ENCODE peak calls at places on chromosomes 2 and 18, in four cellular contexts. One of them, this sample, is unnamed.

GRCh38 chr2:3827673-3828575 is 124.5 kb downstream of the DCDC2C start:
- DNase-seq in body of pancreas: peak; percentile 30
- DNase-seq in MM.1S: peak; percentile 8
- DNase-seq in RWPE1: peak; percentile 21
- DNase-seq in this sample: no peak

GRCh38 chr2:223576873-223577272 is 25.3 kb downstream of the SCG2 start:
- DNase-seq in MM.1S: no peak
- DNase-seq in RWPE1: peak; percentile 52
- DNase-seq in body of pancreas: no peak
- DNase-seq in this sample: peak; percentile 85

GRCh38 chr2:18047896-18048657 is 169.6 kb downstream of the KCNS3 start:
- DNase-seq in body of pancreas: no peak
- DNase-seq in RWPE1: peak; percentile 89
- DNase-seq in MM.1S: no peak
- DNase-seq in this sample: peak; percentile 65

GRCh38 chr2:157327621-157328102 is 2.0 kb upstream of the ERMN start:
- DNase-seq in body of pancreas: peak; percentile 91
- DNase-seq in MM.1S: peak; percentile 81
- DNase-seq in RWPE1: peak; percentile 72
- DNase-seq in this sample: peak; percentile 81

GRCh38 chr2:46268986-46269385 is 28.2 kb upstream of the EPAS1 start:
- DNase-seq in body of pancreas: no peak
- DNase-seq in MM.1S: no peak
- DNase-seq in RWPE1: no peak
- DNase-seq in this sample: peak; percentile 48

GRCh38 chr2:150075831-150076230 is 411.6 kb downstream of the RND3 start:
- DNase-seq in body of pancreas: no peak
- DNase-seq in RWPE1: no peak
- DNase-seq in MM.1S: no peak
- DNase-seq in this sample: peak; percentile 59

GRCh38 chr18:34995746-34996145 is 45.5 kb upstream of the MAPRE2 start:
- DNase-seq in body of pancreas: no peak
- DNase-seq in MM.1S: no peak
- DNase-seq in RWPE1: no peak
- DNase-seq in this sample: no peak

GRCh38 chr2:24725956-24726355 is 67.2 kb downstream of the PTRHD1 start:
- DNase-seq in RWPE1: no peak
- DNase-seq in MM.1S: no peak
- DNase-seq in body of pancreas: no peak
- DNase-seq in this sample: no peak

GRCh38 chr18:35703043-35703688 is 121.6 kb downstream of the GALNT1 start:
- DNase-seq in RWPE1: no peak
- DNase-seq in MM.1S: no peak
- DNase-seq in body of pancreas: no peak
- DNase-seq in this sample: no peak

GRCh38 chr2:69149631-69150215 is 136.7 kb downstream of the ANTXR1 start:
- DNase-seq in MM.1S: no peak
- DNase-seq in RWPE1: no peak
- DNase-seq in body of pancreas: no peak
- DNase-seq in this sample: peak; percentile 86

GRCh38 chr2:180222642-180223041 is 215.5 kb upstream of the CWC22 start:
- DNase-seq in RWPE1: peak; percentile 71
- DNase-seq in body of pancreas: no peak
- DNase-seq in MM.1S: no peak
- DNase-seq in this sample: peak; percentile 92

GRCh38 chr2:191933307-191934105 is 86.6 kb upstream of the CAVIN2 start:
- DNase-seq in MM.1S: peak; percentile 39
- DNase-seq in RWPE1: no peak
- DNase-seq in body of pancreas: peak; percentile 25
- DNase-seq in this sample: no peak

GRCh38 chr18:22871809-22872525 is 61.2 kb upstream of the RBBP8 start:
- DNase-seq in RWPE1: no peak
- DNase-seq in MM.1S: peak; percentile 16
- DNase-seq in body of pancreas: no peak
- DNase-seq in this sample: peak; percentile 42

GRCh38 chr2:181318504-181319280 is 138.5 kb upstream of the ITGA4 start:
- DNase-seq in body of pancreas: no peak
- DNase-seq in MM.1S: no peak
- DNase-seq in RWPE1: no peak
- DNase-seq in this sample: no peak

GRCh38 chr18:45825258-45825744 is at the start of gene SIGLEC15:
- DNase-seq in MM.1S: no peak
- DNase-seq in RWPE1: no peak
- DNase-seq in body of pancreas: no peak
- DNase-seq in this sample: no peak

GRCh38 chr2:233674314-233674713 is 2.6 kb downstream of the UGT1A9 start:
- DNase-seq in RWPE1: no peak
- DNase-seq in body of pancreas: no peak
- DNase-seq in MM.1S: no peak
- DNase-seq in this sample: no peak

GRCh38 chr2:149236413-149236812 is 94.0 kb upstream of the LYPD6 start:
- DNase-seq in MM.1S: no peak
- DNase-seq in RWPE1: no peak
- DNase-seq in body of pancreas: no peak
- DNase-seq in this sample: no peak

GRCh38 chr18:37252342-37252741 is 313.3 kb downstream of the CELF4 start:
- DNase-seq in MM.1S: no peak
- DNase-seq in body of pancreas: no peak
- DNase-seq in RWPE1: no peak
- DNase-seq in this sample: no peak

GRCh38 chr2:169734172-169734847 is 678 bp downstream of the KLHL23 start:
- DNase-seq in RWPE1: peak; percentile 27
- DNase-seq in body of pancreas: peak; percentile 58
- DNase-seq in MM.1S: no peak
- DNase-seq in this sample: no peak

GRCh38 chr2:37343537-37344434 is 644 bp upstream of the QPCT start:
- DNase-seq in body of pancreas: no peak
- DNase-seq in RWPE1: peak; percentile 31
- DNase-seq in MM.1S: peak; percentile 64
- DNase-seq in this sample: peak; percentile 62
- TF ChIP-seq CTCF in body of pancreas: no peak
- TF ChIP-seq CTCF in RWPE1: no peak
- TF ChIP-seq CTCF in MM.1S: peak; percentile 55
- TF ChIP-seq CTCF in this sample: peak; percentile 44

GRCh38 chr2:152759290-152760072 is 41.1 kb downstream of the ARL6IP6 start:
- DNase-seq in body of pancreas: no peak
- DNase-seq in MM.1S: no peak
- DNase-seq in RWPE1: no peak
- DNase-seq in this sample: no peak

DNA sequence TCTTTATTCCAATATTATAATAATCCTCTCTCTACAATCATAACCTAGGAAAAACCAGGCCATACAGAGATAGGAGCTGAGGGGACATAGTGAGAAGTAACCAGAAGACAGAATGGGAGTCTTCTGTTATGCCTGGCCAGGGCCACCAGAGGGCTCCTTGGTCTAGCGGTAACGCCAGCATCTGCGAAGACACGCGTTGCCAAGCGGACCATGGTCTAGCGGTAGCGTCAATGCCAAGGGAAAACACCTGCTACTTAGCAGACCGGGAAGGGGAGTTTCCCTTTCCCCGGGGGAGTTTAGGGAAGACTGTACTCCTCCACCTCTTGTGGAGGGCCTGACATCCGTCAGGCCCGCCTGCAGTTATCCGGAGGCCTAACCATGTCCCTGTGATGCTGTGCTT is 36.6 kb downstream of the ARL6IP6 start:
- DNase-seq in body of pancreas: peak; percentile 18
- DNase-seq in RWPE1: no peak
- DNase-seq in MM.1S: no peak
- DNase-seq in this sample: peak; percentile 10
- TF ChIP-seq CTCF in body of pancreas: no peak
- TF ChIP-seq CTCF in RWPE1: peak; percentile 8
- TF ChIP-seq CTCF in MM.1S: peak; percentile 17
- TF ChIP-seq CTCF in this sample: peak; percentile 41

DNA sequence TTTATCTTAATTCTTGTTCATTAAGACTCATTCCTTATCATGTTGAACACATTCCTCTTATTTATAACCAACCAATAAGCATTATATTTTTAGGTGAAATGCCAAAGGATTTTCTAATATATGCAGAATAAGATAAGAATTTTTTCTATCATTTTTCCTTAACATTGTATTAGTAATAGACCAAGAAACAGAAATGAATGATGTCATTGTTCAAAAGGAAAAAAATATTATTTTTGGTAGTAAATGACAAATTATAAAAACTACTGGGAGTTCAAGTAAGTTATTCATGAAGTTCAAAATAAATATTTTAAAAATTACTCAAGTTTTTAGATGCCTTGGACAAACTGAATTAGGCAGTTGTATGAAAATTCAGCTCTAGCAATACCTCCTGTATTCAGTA is 25.5 kb downstream of the DCAF17 start:
- DNase-seq in MM.1S: no peak
- DNase-seq in RWPE1: no peak
- DNase-seq in body of pancreas: no peak
- DNase-seq in this sample: no peak
- TF ChIP-seq CTCF in MM.1S: no peak
- TF ChIP-seq CTCF in RWPE1: no peak
- TF ChIP-seq CTCF in body of pancreas: no peak
- TF ChIP-seq CTCF in this sample: no peak

GRCh38 chr2:236177604-236177966 is 9.4 kb upstream of the GBX2 start:
- DNase-seq in RWPE1: no peak
- DNase-seq in body of pancreas: peak; percentile 57
- DNase-seq in MM.1S: no peak
- DNase-seq in this sample: no peak
- TF ChIP-seq CTCF in RWPE1: no peak
- TF ChIP-seq CTCF in body of pancreas: peak; percentile 29
- TF ChIP-seq CTCF in MM.1S: no peak
- TF ChIP-seq CTCF in this sample: peak; percentile 38

GRCh38 chr2:120905298-120905697 is 169.6 kb downstream of the GLI2 start:
- DNase-seq in body of pancreas: no peak
- DNase-seq in RWPE1: no peak
- DNase-seq in MM.1S: no peak
- DNase-seq in this sample: no peak

GRCh38 chr2:120904825-120905224 is 169.2 kb downstream of the GLI2 start:
- DNase-seq in RWPE1: no peak
- DNase-seq in MM.1S: no peak
- DNase-seq in body of pancreas: no peak
- DNase-seq in this sample: peak; percentile 20

GRCh38 chr2:120904379-120904778 is 168.7 kb downstream of the GLI2 start:
- DNase-seq in MM.1S: no peak
- DNase-seq in body of pancreas: no peak
- DNase-seq in RWPE1: no peak
- DNase-seq in this sample: no peak

GRCh38 chr2:120906914-120907313 is 171.2 kb downstream of the GLI2 start:
- DNase-seq in RWPE1: no peak
- DNase-seq in body of pancreas: no peak
- DNase-seq in MM.1S: no peak
- DNase-seq in this sample: no peak

GRCh38 chr2:120905824-120906571 is 170.3 kb downstream of the GLI2 start:
- DNase-seq in body of pancreas: no peak
- DNase-seq in MM.1S: no peak
- DNase-seq in RWPE1: no peak
- DNase-seq in this sample: no peak
- TF ChIP-seq CTCF in body of pancreas: no peak
- TF ChIP-seq CTCF in MM.1S: no peak
- TF ChIP-seq CTCF in RWPE1: no peak
- TF ChIP-seq CTCF in this sample: no peak

GRCh38 chr18:48900469-48900868 is 50.3 kb downstream of the SMAD7 start:
- DNase-seq in body of pancreas: no peak
- DNase-seq in RWPE1: no peak
- DNase-seq in MM.1S: no peak
- DNase-seq in this sample: no peak

GRCh38 chr18:48904086-48904485 is 46.7 kb downstream of the SMAD7 start:
- DNase-seq in body of pancreas: no peak
- DNase-seq in RWPE1: no peak
- DNase-seq in MM.1S: no peak
- DNase-seq in this sample: no peak

GRCh38 chr18:48901145-48902022 is 49.4 kb downstream of the SMAD7 start:
- DNase-seq in MM.1S: no peak
- DNase-seq in body of pancreas: no peak
- DNase-seq in RWPE1: no peak
- DNase-seq in this sample: no peak

GRCh38 chr18:48902856-48903601 is 47.7 kb downstream of the SMAD7 start:
- DNase-seq in RWPE1: no peak
- DNase-seq in MM.1S: no peak
- DNase-seq in body of pancreas: peak; percentile 40
- DNase-seq in this sample: peak; percentile 88

GRCh38 chr18:48902023-48902855 is 48.5 kb downstream of the SMAD7 start:
- DNase-seq in RWPE1: peak; percentile 43
- DNase-seq in MM.1S: no peak
- DNase-seq in body of pancreas: peak; percentile 89
- DNase-seq in this sample: peak; percentile 95
- TF ChIP-seq CTCF in RWPE1: no peak
- TF ChIP-seq CTCF in MM.1S: no peak
- TF ChIP-seq CTCF in body of pancreas: no peak
- TF ChIP-seq CTCF in this sample: no peak

DNA sequence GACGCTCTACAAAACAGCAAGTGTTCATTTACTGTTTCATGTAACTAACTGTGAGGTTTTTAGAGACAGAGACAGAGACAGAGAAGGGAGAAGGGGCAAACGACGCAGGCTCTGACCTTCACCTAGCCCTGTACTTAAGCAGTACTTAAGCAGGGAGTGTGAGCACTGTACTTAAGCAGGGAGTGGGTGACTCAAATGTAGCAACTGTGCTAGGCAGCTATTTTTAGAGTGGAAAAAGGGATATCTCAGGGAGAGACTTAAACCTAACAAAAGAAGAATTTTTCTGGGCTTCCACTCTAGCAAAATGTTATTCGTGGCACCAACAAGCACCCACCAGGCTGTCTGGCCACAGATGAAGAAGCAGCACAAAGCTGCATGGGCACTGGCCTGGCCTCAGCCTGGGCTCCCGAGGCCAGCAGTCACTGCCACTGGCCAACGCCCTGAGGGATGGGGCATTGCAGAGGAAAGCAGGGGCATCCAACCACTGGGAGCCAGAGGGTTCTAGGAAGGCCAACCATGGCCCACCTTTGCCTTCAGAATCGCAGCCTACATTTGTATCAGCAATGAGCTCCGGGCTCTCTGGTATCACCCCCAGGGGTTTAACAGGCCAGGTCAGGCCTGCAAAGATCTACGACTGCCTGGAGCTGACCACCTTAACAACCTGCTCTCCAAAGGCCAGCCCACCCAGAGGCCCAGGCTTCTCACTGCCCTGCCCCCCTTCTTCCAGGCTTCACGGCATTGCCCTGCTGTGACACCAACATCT is 154.3 kb downstream of the TTC32 start:
- DNase-seq in body of pancreas: no peak
- DNase-seq in MM.1S: no peak
- DNase-seq in RWPE1: no peak
- DNase-seq in this sample: peak; percentile 46
- TF ChIP-seq CTCF in body of pancreas: no peak
- TF ChIP-seq CTCF in MM.1S: no peak
- TF ChIP-seq CTCF in RWPE1: no peak
- TF ChIP-seq CTCF in this sample: no peak

DNA sequence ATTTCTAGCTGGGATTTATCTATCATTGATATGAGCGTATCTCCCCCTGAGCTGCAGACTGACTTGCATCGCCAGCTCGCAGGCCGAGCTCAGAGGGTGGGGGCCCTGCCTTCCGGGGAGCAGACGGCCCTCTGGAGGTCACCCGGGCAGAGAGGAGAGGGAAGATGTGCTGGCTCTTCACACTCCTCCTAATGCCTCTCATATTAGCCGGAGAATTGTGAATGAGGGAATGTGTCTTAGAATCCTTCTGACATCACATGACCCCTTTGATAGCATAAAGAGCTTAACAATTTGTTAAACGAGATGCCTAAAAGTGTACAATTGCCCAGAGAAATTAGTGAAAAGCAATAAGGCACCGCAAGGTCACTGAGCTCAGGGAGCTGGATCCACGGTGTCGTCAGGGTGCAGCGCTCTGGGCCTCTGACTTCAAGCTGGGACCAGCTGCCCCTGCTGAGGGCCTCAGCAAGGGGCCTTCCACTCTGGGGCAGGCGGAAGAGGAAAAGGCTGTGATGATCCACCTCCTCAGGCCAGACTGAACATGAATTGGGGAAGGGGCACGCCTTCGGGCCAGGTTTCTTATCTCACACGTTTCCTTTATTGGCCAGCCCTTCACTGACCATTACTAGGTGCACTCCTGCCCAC is 48.7 kb downstream of the SMIM21 start:
- DNase-seq in body of pancreas: no peak
- DNase-seq in MM.1S: no peak
- DNase-seq in RWPE1: no peak
- DNase-seq in this sample: no peak
- TF ChIP-seq CTCF in body of pancreas: no peak
- TF ChIP-seq CTCF in MM.1S: no peak
- TF ChIP-seq CTCF in RWPE1: no peak
- TF ChIP-seq CTCF in this sample: no peak

This sample was measured in fibroblast of the aortic adventitia.